ENCODE peak calls at places on chromosomes 11 and 22, in ten cellular contexts. N, D, A, Y, U, V, O, T, H and G are unnamed samples.

GRCh38 chr11:1198766-1199688 is 23.8 kb upstream of the MUC5B start:
- DNase-seq in D (no peak), V (no peak), U (no peak), O (no peak), H (peak), Y (peak), N (no peak), A (peak), T (no peak), G (no peak)

GRCh38 chr11:126968915-126969314 is 31.7 kb downstream of the KIRREL3 start:
- DNase-seq in V (no peak), T (peak), Y (peak), H (no peak), N (no peak), U (no peak), A (no peak), O (no peak), D (peak), G (no peak)

GRCh38 chr11:100719809-100720221 is 32.7 kb downstream of the ARHGAP42 start:
- DNase-seq in N (no peak), H (peak), Y (peak), T (peak), D (no peak), O (no peak), U (no peak), A (no peak), V (peak), G (no peak)

GRCh38 chr11:38498721-38499120 is 1900.7 kb upstream of the RAG2 start:
- DNase-seq in Y (peak), V (peak), T (no peak), U (no peak), O (no peak), D (no peak), H (no peak), N (no peak), A (no peak), G (no peak)

GRCh38 chr11:130999992-131000770 is 83.9 kb upstream of the SNX19 start:
- DNase-seq in N (no peak), Y (peak), T (no peak), V (peak), D (no peak), U (no peak), O (no peak), H (no peak), A (peak), G (no peak)

GRCh38 chr22:37202706-37203105 is 9.6 kb downstream of the SSTR3 start:
- DNase-seq in U (no peak), H (no peak), N (no peak), V (no peak), O (no peak), Y (no peak), D (no peak), A (no peak), T (no peak), G (peak)

GRCh38 chr11:76781046-76781801 is 1.9 kb upstream of the TSKU start:
- DNase-seq in D (no peak), A (no peak), H (no peak), V (no peak), N (no peak), T (no peak), O (no peak), Y (peak), U (no peak), G (no peak)

GRCh38 chr11:62621567-62622470 is at the start of gene B3GAT3:
- DNase-seq in V (peak), A (peak), O (peak), N (peak), U (peak), T (peak), Y (peak), D (peak), H (peak), G (peak)

GRCh38 chr11:129460714-129461113 is 85.1 kb downstream of the BARX2 start:
- DNase-seq in V (no peak), Y (peak), N (no peak), A (peak), O (no peak), H (no peak), D (no peak), T (no peak), U (no peak), G (no peak)